ENCODE peak calls at places on chromosome 4, in ten cellular contexts. A is CD8-positive, alpha-beta T cell; K is prostate gland; G is uterus; Z is dorsolateral prefrontal cortex; L is heart right ventricle; O is Peyer's patch; D is right lobe of liver; J is kidney; Q is thoracic aorta. S is an unnamed sample.
A peak's percentile ranks its signal among the peaks of the same experiment; 100 is the strongest.

GRCh38 chr4:160319221-160319867 is 1216.5 kb downstream of the RAPGEF2 start:
- DNase-seq in L (no peak), K (no peak), D (no peak), A (no peak), Q (no peak), Z (no peak), J (no peak), G (no peak), O (no peak), S (no peak)

GRCh38 chr4:151859646-151860045 is 98.8 kb upstream of the GATB start:
- DNase-seq in G (no peak), L (no peak), D (no peak), A (no peak), K (no peak), Q (no peak), J (no peak), O (no peak), Z (no peak), S (no peak)

GRCh38 chr4:80710748-80711451 is 319.6 kb upstream of the BMP3 start:
- DNase-seq in D (no peak), Q (no peak), G (no peak), K (no peak), Z (no peak), L (no peak), O (no peak), J (no peak), A (no peak), S (no peak)

GRCh38 chr4:626201-627091 is 1.1 kb downstream of the PDE6B start:
- DNase-seq in Q (no peak), K (no peak), A (no peak), J (no peak), D (peak; percentile 31), O (no peak), L (no peak), Z (no peak), G (no peak), S (no peak)

GRCh38 chr4:67764183-67764582 is 10.0 kb upstream of the GNRHR start:
- DNase-seq in A (no peak), L (no peak), K (no peak), J (no peak), D (no peak), O (no peak), Q (no peak), G (no peak), Z (no peak), S (no peak)

GRCh38 chr4:17809667-17810066 is 890 bp downstream of the DCAF16 start:
- DNase-seq in A (no peak), Z (no peak), O (no peak), D (no peak), L (no peak), J (no peak), Q (no peak), G (no peak), K (no peak), S (no peak)

GRCh38 chr4:110165382-110166285 is 32.8 kb downstream of the ELOVL6 start:
- DNase-seq in J (no peak), L (no peak), Q (no peak), G (no peak), D (no peak), O (peak; percentile 80), A (peak; percentile 57), K (no peak), Z (no peak), S (no peak)

GRCh38 chr4:187586892-187587291 is 408.7 kb upstream of the ZFP42 start:
- DNase-seq in D (no peak), Q (no peak), K (no peak), G (no peak), Z (no peak), A (no peak), L (no peak), J (no peak), O (no peak), S (no peak)

GRCh38 chr4:6802626-6803025 is 20.1 kb downstream of the KIAA0232 start:
- DNase-seq in Z (no peak), L (no peak), Q (no peak), D (no peak), A (no peak), K (no peak), J (no peak), O (no peak), G (no peak), S (no peak)

GRCh38 chr4:6803246-6803645 is 20.7 kb downstream of the KIAA0232 start:
- DNase-seq in Z (no peak), J (no peak), L (no peak), O (no peak), G (no peak), D (no peak), K (no peak), A (no peak), Q (no peak), S (no peak)

GRCh38 chr4:6806924-6807676 is 24.6 kb downstream of the KIAA0232 start:
- DNase-seq in Q (no peak), O (no peak), K (no peak), A (no peak), Z (no peak), G (no peak), L (no peak), D (no peak), J (no peak), S (no peak)

GRCh38 chr4:6802050-6802449 is 19.5 kb downstream of the KIAA0232 start:
- DNase-seq in J (no peak), L (no peak), G (no peak), D (no peak), Z (no peak), Q (no peak), K (no peak), A (no peak), O (no peak), S (no peak)

DNA sequence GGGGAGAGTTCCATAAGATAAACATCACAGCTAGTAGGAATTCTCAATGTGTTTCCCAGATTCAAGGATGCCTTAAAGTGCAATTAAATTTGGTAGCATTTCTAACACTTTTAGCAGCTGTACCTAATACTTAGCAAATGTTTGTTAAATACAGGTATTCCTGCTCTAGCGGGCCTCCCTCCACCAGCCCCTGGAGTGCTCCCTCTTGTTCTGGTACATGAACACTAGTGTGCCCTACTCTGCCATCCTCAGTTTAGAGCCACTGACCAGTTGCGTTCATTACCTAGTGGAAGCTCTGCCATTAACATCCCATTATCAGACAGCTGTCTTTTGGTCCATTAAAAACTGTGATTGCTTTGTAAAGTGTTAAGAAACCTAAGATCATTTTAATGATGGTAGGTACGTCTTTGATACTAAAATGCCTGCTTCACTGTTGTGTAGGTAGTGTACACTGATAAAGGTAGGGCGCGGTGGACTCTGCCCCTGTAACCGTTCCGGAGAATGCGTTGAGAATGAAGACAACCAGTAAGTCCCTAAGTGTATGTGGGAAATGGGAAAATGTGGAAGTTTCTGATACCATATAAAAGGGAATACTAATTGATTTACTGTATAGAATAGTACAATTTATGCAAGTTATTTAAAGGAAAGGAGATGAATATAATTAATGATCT is 21.7 kb downstream of the KIAA0232 start:
- DNase-seq in A (no peak), Q (no peak), Z (no peak), O (peak; percentile 73), L (no peak), D (no peak), K (no peak), G (no peak), J (no peak), S (no peak)
- H3K27ac ChIP-seq in A (no peak overlapping the region), Q (no peak overlapping the region), Z (no peak overlapping the region), O (no peak overlapping the region), L (no peak overlapping the region), D (no peak overlapping the region), K (no peak overlapping the region), G (no peak overlapping the region), J (no peak overlapping the region), S (no peak overlapping the region)

GRCh38 chr4:6991249-6991648 is 51.9 kb upstream of the TADA2B start:
- DNase-seq in Z (no peak), L (no peak), D (no peak), Q (no peak), A (no peak), K (no peak), O (no peak), J (no peak), G (no peak), S (no peak)

GRCh38 chr4:6987566-6987920 is 55.6 kb upstream of the TADA2B start:
- DNase-seq in D (no peak), G (no peak), A (no peak), O (no peak), L (no peak), Z (no peak), Q (no peak), K (no peak), J (no peak), S (no peak)

GRCh38 chr4:6990661-6991060 is 52.5 kb upstream of the TADA2B start:
- DNase-seq in K (no peak), G (no peak), J (no peak), Q (no peak), O (no peak), A (no peak), D (no peak), Z (no peak), L (no peak), S (no peak)

GRCh38 chr4:6988016-6988715 is 55.0 kb upstream of the TADA2B start:
- DNase-seq in K (no peak), D (no peak), J (no peak), G (no peak), L (no peak), A (no peak), O (no peak), Q (no peak), Z (no peak), S (no peak)

DNA sequence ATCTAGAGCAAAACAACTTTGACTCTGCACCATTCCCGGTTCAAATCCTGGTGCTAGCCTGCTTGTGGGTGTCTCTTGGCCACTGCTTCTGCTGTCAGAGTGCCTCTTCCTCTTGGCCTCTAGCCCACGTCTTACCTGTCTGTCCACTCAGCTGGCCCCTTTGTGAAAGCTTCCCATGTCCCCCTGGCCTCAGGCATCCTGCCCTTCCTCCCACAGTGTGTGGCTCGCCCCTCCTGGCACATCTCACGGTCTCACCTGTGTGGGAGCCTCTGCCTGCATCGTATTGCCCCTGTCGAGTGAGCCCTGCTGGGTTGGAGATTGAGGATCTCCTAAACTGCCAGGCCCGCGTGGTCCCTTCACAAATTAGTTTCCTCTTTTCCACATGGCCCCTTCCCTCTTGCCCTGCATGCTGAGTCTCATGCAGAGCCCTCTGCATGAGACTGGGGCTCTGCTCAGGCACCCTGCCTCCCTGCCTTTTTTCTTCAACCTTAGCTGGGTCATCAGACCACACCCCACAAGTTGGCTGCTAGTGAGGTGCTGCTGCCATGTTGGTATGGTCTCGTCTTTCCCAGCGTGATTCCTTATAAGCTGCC is 53.7 kb upstream of the TADA2B start:
- DNase-seq in D (no peak), L (no peak), Z (no peak), O (no peak), J (no peak), Q (no peak), K (peak; percentile 45), A (no peak), G (no peak), S (no peak)
- H3K27ac ChIP-seq in D (no peak overlapping the region), L (no peak overlapping the region), Z (no peak overlapping the region), O (no peak overlapping the region), J (no peak overlapping the region), Q (no peak overlapping the region), K (no peak overlapping the region), A (no peak overlapping the region), G (no peak overlapping the region), S (no peak overlapping the region)

GRCh38 chr4:184331155-184331995 is 113.7 kb upstream of the ENPP6 start:
- DNase-seq in G (no peak), K (peak; percentile 96), O (no peak), J (no peak), Q (no peak), L (no peak), Z (no peak), D (no peak), A (no peak), S (no peak)
- H3K27ac ChIP-seq in G (no peak overlapping the region), K (peak overlapping the region; percentile 79), O (peak overlapping the region; percentile 21), J (peak overlapping the region; percentile 71), Q (peak overlapping the region; percentile 8), L (no peak overlapping the region), Z (peak overlapping the region; percentile 43), D (peak overlapping the region; percentile 65), A (no peak overlapping the region), S (peak overlapping the region; percentile 26)

GRCh38 chr4:147864591-147864990 is 132.7 kb downstream of the ARHGAP10 start:
- DNase-seq in L (no peak), Q (no peak), D (no peak), Z (no peak), A (no peak), J (no peak), O (no peak), G (no peak), K (no peak), S (no peak)
- H3K27ac ChIP-seq in L (no peak overlapping the region), Q (peak overlapping the region; percentile 43), D (peak overlapping the region; percentile 21), Z (no peak overlapping the region), A (no peak overlapping the region), J (no peak overlapping the region), O (no peak overlapping the region), G (peak overlapping the region; percentile 42), K (peak overlapping the region; percentile 35), S (no peak overlapping the region)

S was measured in substantia nigra.